ENCODE peak calls at places on chromosomes 1 and 21, in ten cellular contexts. One of them, this sample, is unnamed.
A peak's percentile ranks its signal among the peaks of the same experiment; 100 is the strongest.

GRCh38 chr1:905071-905749 is 18.5 kb upstream of the SAMD11 start:
- DNase-seq in sigmoid colon: peak; percentile 81
- DNase-seq in prostate gland: peak; percentile 17
- DNase-seq in GM12892: peak; percentile 42
- DNase-seq in K562: no peak
- DNase-seq in transverse colon: peak; percentile 50
- DNase-seq in suprapubic skin: peak; percentile 76
- DNase-seq in GM12891: peak; percentile 53
- DNase-seq in stomach: peak; percentile 35
- DNase-seq in HepG2: no peak
- DNase-seq in this sample: peak; percentile 83

GRCh38 chr1:7641587-7642417 is 129.3 kb upstream of the VAMP3 start:
- DNase-seq in sigmoid colon: no peak
- DNase-seq in prostate gland: no peak
- DNase-seq in GM12892: no peak
- DNase-seq in K562: no peak
- DNase-seq in transverse colon: no peak
- DNase-seq in suprapubic skin: no peak
- DNase-seq in GM12891: no peak
- DNase-seq in stomach: no peak
- DNase-seq in HepG2: no peak
- DNase-seq in this sample: peak; percentile 61

GRCh38 chr1:29245261-29245660 is 8.9 kb downstream of the PTPRU start:
- DNase-seq in sigmoid colon: no peak
- DNase-seq in prostate gland: no peak
- DNase-seq in GM12892: no peak
- DNase-seq in K562: no peak
- DNase-seq in transverse colon: no peak
- DNase-seq in suprapubic skin: no peak
- DNase-seq in GM12891: no peak
- DNase-seq in stomach: no peak
- DNase-seq in HepG2: no peak
- DNase-seq in this sample: no peak

GRCh38 chr1:29703596-29703995 is 467.3 kb downstream of the PTPRU start:
- DNase-seq in sigmoid colon: no peak
- DNase-seq in prostate gland: no peak
- DNase-seq in GM12892: no peak
- DNase-seq in K562: peak; percentile 37
- DNase-seq in transverse colon: no peak
- DNase-seq in suprapubic skin: no peak
- DNase-seq in GM12891: peak; percentile 44
- DNase-seq in stomach: no peak
- DNase-seq in HepG2: no peak
- DNase-seq in this sample: no peak

GRCh38 chr1:244330318-244330625 is 121.4 kb downstream of the ADSS2 start:
- DNase-seq in sigmoid colon: no peak
- DNase-seq in prostate gland: no peak
- DNase-seq in GM12892: no peak
- DNase-seq in K562: no peak
- DNase-seq in transverse colon: no peak
- DNase-seq in suprapubic skin: no peak
- DNase-seq in GM12891: no peak
- DNase-seq in stomach: no peak
- DNase-seq in HepG2: no peak
- DNase-seq in this sample: no peak

GRCh38 chr1:90614872-90615271 is 102.2 kb downstream of the BARHL2 start:
- DNase-seq in sigmoid colon: no peak
- DNase-seq in prostate gland: no peak
- DNase-seq in GM12892: no peak
- DNase-seq in K562: peak; percentile 23
- DNase-seq in transverse colon: no peak
- DNase-seq in suprapubic skin: no peak
- DNase-seq in GM12891: no peak
- DNase-seq in stomach: no peak
- DNase-seq in HepG2: no peak
- DNase-seq in this sample: no peak

GRCh38 chr1:220783453-220783852 is 3.3 kb upstream of the MTARC1 start:
- DNase-seq in sigmoid colon: no peak
- DNase-seq in prostate gland: no peak
- DNase-seq in GM12892: no peak
- DNase-seq in K562: no peak
- DNase-seq in transverse colon: no peak
- DNase-seq in suprapubic skin: no peak
- DNase-seq in GM12891: no peak
- DNase-seq in stomach: no peak
- DNase-seq in HepG2: no peak
- DNase-seq in this sample: no peak

GRCh38 chr1:27752372-27752771 is 20.6 kb upstream of the STX12 start:
- DNase-seq in sigmoid colon: no peak
- DNase-seq in prostate gland: no peak
- DNase-seq in GM12892: no peak
- DNase-seq in K562: no peak
- DNase-seq in transverse colon: no peak
- DNase-seq in suprapubic skin: no peak
- DNase-seq in GM12891: no peak
- DNase-seq in stomach: no peak
- DNase-seq in HepG2: no peak
- DNase-seq in this sample: no peak

GRCh38 chr1:5565726-5566125 is 426.5 kb downstream of the NPHP4 start:
- DNase-seq in sigmoid colon: no peak
- DNase-seq in prostate gland: no peak
- DNase-seq in GM12892: no peak
- DNase-seq in K562: no peak
- DNase-seq in transverse colon: no peak
- DNase-seq in suprapubic skin: no peak
- DNase-seq in GM12891: no peak
- DNase-seq in stomach: no peak
- DNase-seq in HepG2: no peak
- DNase-seq in this sample: no peak

GRCh38 chr1:235070819-235071218 is 57.8 kb downstream of the TOMM20 start:
- DNase-seq in sigmoid colon: no peak
- DNase-seq in prostate gland: no peak
- DNase-seq in GM12892: no peak
- DNase-seq in K562: no peak
- DNase-seq in transverse colon: no peak
- DNase-seq in suprapubic skin: no peak
- DNase-seq in GM12891: no peak
- DNase-seq in stomach: no peak
- DNase-seq in HepG2: no peak
- DNase-seq in this sample: no peak

GRCh38 chr1:235069577-235070563 is 58.8 kb downstream of the TOMM20 start:
- DNase-seq in sigmoid colon: peak; percentile 78
- DNase-seq in prostate gland: peak; percentile 78
- DNase-seq in GM12892: no peak
- DNase-seq in K562: no peak
- DNase-seq in transverse colon: peak; percentile 68
- DNase-seq in suprapubic skin: peak; percentile 87
- DNase-seq in GM12891: no peak
- DNase-seq in stomach: peak; percentile 95
- DNase-seq in HepG2: peak; percentile 90
- DNase-seq in this sample: peak; percentile 66

GRCh38 chr1:235069171-235069570 is 59.5 kb downstream of the TOMM20 start:
- DNase-seq in sigmoid colon: no peak
- DNase-seq in prostate gland: no peak
- DNase-seq in GM12892: no peak
- DNase-seq in K562: no peak
- DNase-seq in transverse colon: no peak
- DNase-seq in suprapubic skin: no peak
- DNase-seq in GM12891: no peak
- DNase-seq in stomach: no peak
- DNase-seq in HepG2: no peak
- DNase-seq in this sample: no peak

GRCh38 chr1:235067396-235068154 is 61.1 kb downstream of the TOMM20 start:
- DNase-seq in sigmoid colon: peak; percentile 91
- DNase-seq in prostate gland: peak; percentile 90
- DNase-seq in GM12892: no peak
- DNase-seq in K562: no peak
- DNase-seq in transverse colon: peak; percentile 87
- DNase-seq in suprapubic skin: peak; percentile 94
- DNase-seq in GM12891: no peak
- DNase-seq in stomach: peak; percentile 83
- DNase-seq in HepG2: peak; percentile 58
- DNase-seq in this sample: no peak

DNA sequence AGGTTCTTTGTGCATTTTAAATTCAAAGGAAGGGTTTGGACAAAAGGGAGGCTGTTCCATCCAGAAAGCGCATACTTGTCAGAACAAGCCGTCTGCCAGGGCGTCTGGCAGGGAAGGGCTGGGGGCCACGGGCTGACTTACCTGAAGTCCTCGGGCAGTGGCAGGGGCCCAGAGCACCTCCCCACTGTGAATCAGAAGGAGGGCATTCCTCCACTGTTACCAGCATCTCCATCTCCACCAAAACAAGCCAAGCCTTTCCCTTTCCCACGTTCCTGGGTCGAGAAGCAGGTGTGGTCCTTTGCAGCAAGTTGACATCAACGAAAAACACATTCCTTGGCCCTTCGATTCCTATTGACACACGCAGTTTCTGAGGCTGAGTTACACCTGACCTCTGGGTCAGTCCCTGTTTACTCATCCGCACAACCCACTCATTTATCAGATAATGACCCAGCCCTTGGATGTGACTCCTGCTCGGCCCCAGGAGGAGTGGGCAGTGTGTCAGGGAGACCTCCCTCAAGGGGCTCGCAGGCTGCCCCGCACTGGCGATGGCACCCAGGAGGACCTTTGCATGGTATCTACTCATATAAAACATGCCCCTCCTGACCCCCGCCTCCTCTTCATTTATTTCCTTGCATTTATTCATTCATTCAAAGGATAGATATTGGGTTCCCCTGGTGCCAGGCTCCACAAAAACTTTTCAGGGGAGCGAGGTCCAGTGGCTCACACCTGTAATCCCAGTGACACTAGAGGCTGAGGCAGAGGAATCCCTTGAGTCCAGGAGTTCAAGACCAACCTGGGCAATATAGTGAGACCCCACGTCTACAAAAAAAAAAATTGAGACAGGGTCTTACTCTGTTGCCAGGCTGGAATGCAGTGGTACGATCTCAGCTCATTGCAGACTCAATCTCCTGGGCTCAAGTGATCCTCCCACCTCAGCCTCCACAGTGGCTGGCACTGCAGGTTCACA is 60.2 kb downstream of the TOMM20 start:
- DNase-seq in sigmoid colon: no peak
- DNase-seq in prostate gland: peak; percentile 87
- DNase-seq in GM12892: no peak
- DNase-seq in K562: no peak
- DNase-seq in transverse colon: no peak
- DNase-seq in suprapubic skin: peak; percentile 84
- DNase-seq in GM12891: no peak
- DNase-seq in stomach: peak; percentile 54
- DNase-seq in HepG2: peak; percentile 86
- DNase-seq in this sample: no peak
- TF ChIP-seq POLR2A in sigmoid colon: no peak
- TF ChIP-seq POLR2A in prostate gland: no peak
- TF ChIP-seq POLR2A in GM12892: no peak
- TF ChIP-seq POLR2A in K562: no peak
- TF ChIP-seq POLR2A in transverse colon: no peak
- TF ChIP-seq POLR2A in suprapubic skin: no peak
- TF ChIP-seq POLR2A in GM12891: no peak
- TF ChIP-seq POLR2A in stomach: no peak
- TF ChIP-seq POLR2A in HepG2: no peak
- TF ChIP-seq POLR2A in this sample: no peak

GRCh38 chr1:212477014-212477679 is 44.4 kb downstream of the NENF start:
- DNase-seq in sigmoid colon: peak; percentile 93
- DNase-seq in prostate gland: peak; percentile 79
- DNase-seq in GM12892: peak; percentile 70
- DNase-seq in K562: peak; percentile 92
- DNase-seq in transverse colon: peak; percentile 89
- DNase-seq in suprapubic skin: peak; percentile 90
- DNase-seq in GM12891: peak; percentile 65
- DNase-seq in stomach: peak; percentile 84
- DNase-seq in HepG2: peak; percentile 70
- DNase-seq in this sample: peak; percentile 84
- TF ChIP-seq POLR2AphosphoS5 in sigmoid colon: peak; percentile 48
- TF ChIP-seq POLR2AphosphoS5 in prostate gland: peak; percentile 49
- TF ChIP-seq POLR2AphosphoS5 in GM12892: no peak
- TF ChIP-seq POLR2AphosphoS5 in K562: no peak
- TF ChIP-seq POLR2AphosphoS5 in transverse colon: no peak
- TF ChIP-seq POLR2AphosphoS5 in suprapubic skin: no peak
- TF ChIP-seq POLR2AphosphoS5 in GM12891: no peak
- TF ChIP-seq POLR2AphosphoS5 in stomach: no peak
- TF ChIP-seq POLR2AphosphoS5 in HepG2: no peak
- TF ChIP-seq POLR2AphosphoS5 in this sample: peak; percentile 28

DNA sequence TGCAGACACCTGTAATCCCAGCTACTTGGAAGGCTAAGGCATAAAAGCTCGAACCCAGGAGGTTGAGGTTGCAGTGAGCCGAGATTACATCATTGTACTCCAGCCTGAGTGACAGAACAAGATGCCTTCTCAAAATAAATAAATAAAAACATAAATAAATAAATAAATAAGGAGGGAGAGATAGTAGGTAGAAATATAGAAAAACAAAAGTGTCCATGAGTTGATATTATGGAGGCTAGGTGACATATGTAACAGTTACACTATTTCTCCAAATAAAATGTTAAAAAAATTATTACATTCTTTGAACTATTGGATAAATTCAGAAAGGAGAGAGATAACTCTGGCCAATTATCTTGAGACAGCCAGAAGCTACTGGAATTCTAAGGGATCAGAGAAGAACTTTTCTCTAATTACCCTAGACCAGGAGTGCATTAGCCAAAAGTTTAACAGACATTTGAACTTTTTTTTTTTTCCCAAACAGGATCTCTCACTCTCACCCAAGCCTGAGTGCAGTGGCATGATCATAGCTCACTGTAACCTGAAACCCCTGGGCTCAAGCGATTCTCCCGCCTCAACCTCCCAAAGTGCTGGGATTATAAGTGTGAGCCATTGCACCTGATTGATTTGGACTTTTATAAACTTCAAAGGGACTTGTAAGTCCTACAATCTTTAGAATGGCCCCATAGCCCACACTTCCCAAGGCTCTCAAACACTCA is 17.6 kb downstream of the SYNJ1 start:
- DNase-seq in sigmoid colon: no peak
- DNase-seq in prostate gland: no peak
- DNase-seq in GM12892: no peak
- DNase-seq in K562: no peak
- DNase-seq in transverse colon: no peak
- DNase-seq in suprapubic skin: no peak
- DNase-seq in GM12891: no peak
- DNase-seq in stomach: no peak
- DNase-seq in HepG2: no peak
- DNase-seq in this sample: no peak
- TF ChIP-seq POLR2A in sigmoid colon: no peak
- TF ChIP-seq POLR2A in prostate gland: no peak
- TF ChIP-seq POLR2A in GM12892: no peak
- TF ChIP-seq POLR2A in K562: no peak
- TF ChIP-seq POLR2A in transverse colon: no peak
- TF ChIP-seq POLR2A in suprapubic skin: no peak
- TF ChIP-seq POLR2A in GM12891: no peak
- TF ChIP-seq POLR2A in stomach: no peak
- TF ChIP-seq POLR2A in HepG2: no peak
- TF ChIP-seq POLR2A in this sample: no peak

DNA sequence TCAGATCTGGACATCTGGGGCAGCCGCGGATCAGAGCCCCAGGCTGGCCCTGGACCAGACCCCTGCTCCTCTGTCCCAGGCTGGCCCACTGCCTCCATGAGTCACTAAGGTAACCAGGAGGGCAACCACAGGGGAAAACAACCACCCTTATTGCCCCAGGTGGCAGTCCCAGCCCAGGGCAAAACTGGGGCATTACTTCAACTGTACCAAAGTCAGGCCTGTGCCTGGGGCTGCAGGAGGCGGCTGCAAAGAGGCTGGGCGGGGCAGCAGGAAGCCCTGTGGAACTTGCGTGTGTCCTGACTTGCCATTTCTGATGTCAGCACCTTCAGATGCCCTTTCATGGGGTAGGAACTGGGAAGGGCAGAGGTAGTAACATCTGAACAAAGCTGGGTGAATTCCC is 26.4 kb upstream of the ZNF648 start:
- DNase-seq in sigmoid colon: no peak
- DNase-seq in prostate gland: peak; percentile 49
- DNase-seq in GM12892: no peak
- DNase-seq in K562: no peak
- DNase-seq in transverse colon: no peak
- DNase-seq in suprapubic skin: peak; percentile 78
- DNase-seq in GM12891: no peak
- DNase-seq in stomach: no peak
- DNase-seq in HepG2: no peak
- DNase-seq in this sample: no peak
- TF ChIP-seq POLR2AphosphoS5 in sigmoid colon: no peak
- TF ChIP-seq POLR2AphosphoS5 in prostate gland: peak; percentile 27
- TF ChIP-seq POLR2AphosphoS5 in GM12892: no peak
- TF ChIP-seq POLR2AphosphoS5 in K562: no peak
- TF ChIP-seq POLR2AphosphoS5 in transverse colon: no peak
- TF ChIP-seq POLR2AphosphoS5 in suprapubic skin: no peak
- TF ChIP-seq POLR2AphosphoS5 in GM12891: no peak
- TF ChIP-seq POLR2AphosphoS5 in stomach: no peak
- TF ChIP-seq POLR2AphosphoS5 in HepG2: no peak
- TF ChIP-seq POLR2AphosphoS5 in this sample: peak; percentile 8